ENCODE peak calls at places on chromosomes 1 and 21, in nine cellular contexts. U, L, F, W, Y, S, N, K and J are unnamed samples.

GRCh38 chr21:26794597-26795397 is 50.4 kb downstream of the ADAMTS1 start:
- DNase-seq in N (no peak), K (no peak), L (no peak), U (no peak), W (no peak), F (no peak), Y (no peak), S (no peak), J (no peak)

GRCh38 chr21:35748683-35749314 is 311.5 kb downstream of the SETD4 start:
- DNase-seq in W (no peak), Y (no peak), S (no peak), U (no peak), N (no peak), L (no peak), F (no peak), K (no peak), J (no peak)

GRCh38 chr1:246769306-246769705 is 45.1 kb downstream of the SCCPDH start:
- DNase-seq in N (no peak), U (peak; percentile 34), S (peak; percentile 78), K (peak; percentile 88), W (no peak), Y (no peak), L (peak; percentile 90), F (peak; percentile 58), J (peak; percentile 72)

GRCh38 chr21:28783641-28784185 is 209.0 kb downstream of the LTN1 start:
- DNase-seq in F (no peak), S (no peak), U (no peak), W (no peak), N (no peak), K (no peak), L (no peak), Y (no peak), J (peak; percentile 44)

GRCh38 chr21:35212393-35213127 is 163.5 kb upstream of the RUNX1 start:
- DNase-seq in W (no peak), U (no peak), F (peak; percentile 49), L (no peak), N (no peak), Y (no peak), K (no peak), S (no peak), J (no peak)

GRCh38 chr1:184118051-184118450 is 66.5 kb downstream of the TSEN15 start:
- DNase-seq in W (no peak), Y (no peak), F (peak; percentile 90), U (no peak), N (no peak), K (no peak), L (peak; percentile 90), S (no peak), J (no peak)

GRCh38 chr21:42230636-42231035 is 11.7 kb downstream of the ABCG1 start:
- DNase-seq in L (no peak), K (no peak), N (no peak), W (no peak), F (no peak), Y (no peak), S (no peak), U (no peak), J (no peak)

GRCh38 chr1:214853340-214853739 is 229.2 kb upstream of the KCNK2 start:
- DNase-seq in L (no peak), K (no peak), W (no peak), N (no peak), S (no peak), F (no peak), Y (no peak), U (no peak), J (no peak)

GRCh38 chr1:52263153-52263910 is 102.7 kb downstream of the CC2D1B start:
- DNase-seq in K (no peak), F (no peak), S (no peak), N (no peak), W (no peak), L (no peak), Y (no peak), U (peak; percentile 13), J (no peak)